ENCODE peak calls at places on chromosomes 2 and 18, in four cellular contexts. One of them, this sample, is unnamed.

GRCh38 chr2:196182439-196183171 is 11.2 kb upstream of the STK17B start:
- DNase-seq in NCI-H1436: no peak
- DNase-seq in hippocampal formation: no peak
- DNase-seq in stimulated activated CD4-positive, alpha-beta T cell treated with anti-CD3 and anti-CD28 coated beads, TNF-alpha, amount 100 ng/mL, for 4 hours: no peak
- DNase-seq in this sample: no peak

GRCh38 chr2:195457873-195458272 is 199.2 kb upstream of the SLC39A10 start:
- DNase-seq in NCI-H1436: no peak
- DNase-seq in stimulated activated CD4-positive, alpha-beta T cell treated with anti-CD3 and anti-CD28 coated beads, TNF-alpha, amount 100 ng/mL, for 4 hours: no peak
- DNase-seq in hippocampal formation: no peak
- DNase-seq in this sample: no peak

GRCh38 chr2:212364586-212364985 is 174.0 kb downstream of the ERBB4 start:
- DNase-seq in NCI-H1436: no peak
- DNase-seq in stimulated activated CD4-positive, alpha-beta T cell treated with anti-CD3 and anti-CD28 coated beads, TNF-alpha, amount 100 ng/mL, for 4 hours: no peak
- DNase-seq in hippocampal formation: peak; percentile 5
- DNase-seq in this sample: peak; percentile 55

GRCh38 chr2:239106314-239106908 is 258.5 kb downstream of the TWIST2 start:
- DNase-seq in hippocampal formation: peak; percentile 80
- DNase-seq in stimulated activated CD4-positive, alpha-beta T cell treated with anti-CD3 and anti-CD28 coated beads, TNF-alpha, amount 100 ng/mL, for 4 hours: no peak
- DNase-seq in NCI-H1436: peak; percentile 24
- DNase-seq in this sample: peak; percentile 89

GRCh38 chr2:110101280-110101844 is 14.3 kb downstream of the MALL start:
- DNase-seq in NCI-H1436: peak; percentile 61
- DNase-seq in stimulated activated CD4-positive, alpha-beta T cell treated with anti-CD3 and anti-CD28 coated beads, TNF-alpha, amount 100 ng/mL, for 4 hours: no peak
- DNase-seq in hippocampal formation: peak; percentile 31
- DNase-seq in this sample: peak; percentile 22

GRCh38 chr2:176491172-176491904 is 222.1 kb downstream of the MTX2 start:
- DNase-seq in hippocampal formation: no peak
- DNase-seq in NCI-H1436: no peak
- DNase-seq in stimulated activated CD4-positive, alpha-beta T cell treated with anti-CD3 and anti-CD28 coated beads, TNF-alpha, amount 100 ng/mL, for 4 hours: no peak
- DNase-seq in this sample: no peak

GRCh38 chr2:51014722-51015121 is 17.2 kb downstream of the NRXN1 start:
- DNase-seq in hippocampal formation: no peak
- DNase-seq in stimulated activated CD4-positive, alpha-beta T cell treated with anti-CD3 and anti-CD28 coated beads, TNF-alpha, amount 100 ng/mL, for 4 hours: no peak
- DNase-seq in NCI-H1436: no peak
- DNase-seq in this sample: no peak

GRCh38 chr2:116148361-116148760 is 1666.1 kb upstream of the DDX18 start:
- DNase-seq in NCI-H1436: no peak
- DNase-seq in stimulated activated CD4-positive, alpha-beta T cell treated with anti-CD3 and anti-CD28 coated beads, TNF-alpha, amount 100 ng/mL, for 4 hours: no peak
- DNase-seq in hippocampal formation: no peak
- DNase-seq in this sample: no peak

GRCh38 chr2:40341198-40341597 is 110.7 kb downstream of the SLC8A1 start:
- DNase-seq in NCI-H1436: no peak
- DNase-seq in stimulated activated CD4-positive, alpha-beta T cell treated with anti-CD3 and anti-CD28 coated beads, TNF-alpha, amount 100 ng/mL, for 4 hours: no peak
- DNase-seq in hippocampal formation: no peak
- DNase-seq in this sample: no peak

GRCh38 chr2:118844261-118845004 is 3.0 kb downstream of the EN1 start:
- DNase-seq in stimulated activated CD4-positive, alpha-beta T cell treated with anti-CD3 and anti-CD28 coated beads, TNF-alpha, amount 100 ng/mL, for 4 hours: no peak
- DNase-seq in hippocampal formation: no peak
- DNase-seq in NCI-H1436: no peak
- DNase-seq in this sample: no peak

GRCh38 chr2:238947920-238948710 is 100.2 kb downstream of the TWIST2 start:
- DNase-seq in NCI-H1436: no peak
- DNase-seq in hippocampal formation: no peak
- DNase-seq in stimulated activated CD4-positive, alpha-beta T cell treated with anti-CD3 and anti-CD28 coated beads, TNF-alpha, amount 100 ng/mL, for 4 hours: no peak
- DNase-seq in this sample: no peak

GRCh38 chr2:120826260-120826648 is 90.6 kb downstream of the GLI2 start:
- DNase-seq in stimulated activated CD4-positive, alpha-beta T cell treated with anti-CD3 and anti-CD28 coated beads, TNF-alpha, amount 100 ng/mL, for 4 hours: no peak
- DNase-seq in hippocampal formation: no peak
- DNase-seq in NCI-H1436: no peak
- DNase-seq in this sample: no peak

GRCh38 chr2:69138793-69139510 is 126.0 kb downstream of the ANTXR1 start:
- DNase-seq in hippocampal formation: no peak
- DNase-seq in stimulated activated CD4-positive, alpha-beta T cell treated with anti-CD3 and anti-CD28 coated beads, TNF-alpha, amount 100 ng/mL, for 4 hours: no peak
- DNase-seq in NCI-H1436: no peak
- DNase-seq in this sample: no peak

GRCh38 chr2:135785032-135785431 is 43.4 kb downstream of the UBXN4 start:
- DNase-seq in hippocampal formation: no peak
- DNase-seq in stimulated activated CD4-positive, alpha-beta T cell treated with anti-CD3 and anti-CD28 coated beads, TNF-alpha, amount 100 ng/mL, for 4 hours: no peak
- DNase-seq in NCI-H1436: no peak
- DNase-seq in this sample: no peak

GRCh38 chr18:13369756-13370510 is 151.4 kb downstream of the LDLRAD4 start:
- DNase-seq in hippocampal formation: no peak
- DNase-seq in stimulated activated CD4-positive, alpha-beta T cell treated with anti-CD3 and anti-CD28 coated beads, TNF-alpha, amount 100 ng/mL, for 4 hours: no peak
- DNase-seq in NCI-H1436: no peak
- DNase-seq in this sample: no peak

GRCh38 chr2:19201911-19202310 is 156.5 kb downstream of the OSR1 start:
- DNase-seq in hippocampal formation: no peak
- DNase-seq in NCI-H1436: no peak
- DNase-seq in stimulated activated CD4-positive, alpha-beta T cell treated with anti-CD3 and anti-CD28 coated beads, TNF-alpha, amount 100 ng/mL, for 4 hours: no peak
- DNase-seq in this sample: no peak

GRCh38 chr18:32595735-32596134 is 125.1 kb upstream of the GAREM1 start:
- DNase-seq in stimulated activated CD4-positive, alpha-beta T cell treated with anti-CD3 and anti-CD28 coated beads, TNF-alpha, amount 100 ng/mL, for 4 hours: no peak
- DNase-seq in NCI-H1436: no peak
- DNase-seq in hippocampal formation: no peak
- DNase-seq in this sample: no peak